ENCODE peak calls at places on chromosome 22, in seven cellular contexts. J is NCI-H1105 treated with DMSO at 0.1 percent for 48 hours; O is AML-193; U is neuronal stem cell; P is iPS-NIHi11; R is cerebellar cortex; B is activated CD4-positive, alpha-beta T cell treated with anti-CD3 and anti-CD28 coated beads, Interleukin-2, amount 10 ng/mL, durations not matched to agents 7 days and 5 days. Y is an unnamed sample.

GRCh38 chr22:40797427-40797826 is 21.7 kb downstream of the SLC25A17 start:
- DNase-seq in O (no peak), J (no peak), P (no peak), U (no peak), R (no peak), B (no peak), Y (no peak)

GRCh38 chr22:40107244-40107643 is 70.5 kb upstream of the TNRC6B start:
- DNase-seq in B (no peak), R (no peak), U (no peak), P (no peak), J (no peak), O (no peak), Y (no peak)

GRCh38 chr22:49022816-49023160 is 804.9 kb downstream of the BRD1 start:
- DNase-seq in P (no peak), R (no peak), J (no peak), U (no peak), O (no peak), B (no peak), Y (no peak)

GRCh38 chr22:46894081-46894671 is 131.7 kb downstream of the TBC1D22A start:
- DNase-seq in O (no peak), R (peak; percentile 11), J (no peak), B (no peak), P (no peak), U (no peak), Y (peak; percentile 6)

GRCh38 chr22:19636696-19637355 is 77.5 kb upstream of the SEPTIN5 start:
- DNase-seq in P (no peak), B (no peak), J (no peak), O (no peak), R (no peak), U (no peak), Y (no peak)

GRCh38 chr22:30925667-30926066 is 42.9 kb downstream of the MORC2 start:
- DNase-seq in U (no peak), J (no peak), P (no peak), B (no peak), R (no peak), O (no peak), Y (no peak)

GRCh38 chr22:38110863-38111852 is 674 bp upstream of the BAIAP2L2 start:
- DNase-seq in O (no peak), R (no peak), B (no peak), P (peak; percentile 70), U (no peak), J (no peak), Y (no peak)

GRCh38 chr22:19526702-19527111 is 2.5 kb upstream of the CLDN5 start:
- DNase-seq in R (no peak), B (no peak), P (no peak), U (no peak), J (no peak), O (no peak), Y (no peak)

GRCh38 chr22:29842740-29843139 is 4.7 kb upstream of the ASCC2 start:
- DNase-seq in J (no peak), U (no peak), O (no peak), P (no peak), R (no peak), B (no peak), Y (no peak)

GRCh38 chr22:45083659-45084305 is 74.0 kb upstream of the PHF21B start:
- DNase-seq in P (no peak), R (no peak), J (no peak), O (no peak), B (no peak), U (no peak), Y (no peak)

GRCh38 chr22:20514658-20515406 is 7.4 kb downstream of the MED15 start:
- DNase-seq in B (no peak), P (no peak), U (no peak), R (no peak), J (no peak), O (no peak), Y (no peak)

GRCh38 chr22:49040754-49041467 is 786.8 kb downstream of the BRD1 start:
- DNase-seq in J (no peak), U (no peak), O (no peak), P (no peak), B (no peak), R (no peak), Y (no peak)

GRCh38 chr22:22710719-22711531 is 66.5 kb downstream of the GGTLC2 start:
- DNase-seq in J (peak; percentile 31), U (peak; percentile 45), O (no peak), P (peak; percentile 81), B (peak; percentile 79), R (peak; percentile 47), Y (peak; percentile 41)

GRCh38 chr22:47396105-47396504 is 633.7 kb downstream of the TBC1D22A start:
- DNase-seq in O (no peak), P (no peak), R (no peak), U (no peak), J (no peak), B (no peak), Y (no peak)

GRCh38 chr22:45757068-45757467 is 85.4 kb downstream of the ATXN10 start:
- DNase-seq in O (no peak), R (no peak), J (no peak), P (peak; percentile 80), U (peak; percentile 65), B (no peak), Y (no peak)

GRCh38 chr22:35678836-35679235 is 30.6 kb downstream of the APOL6 start:
- DNase-seq in O (no peak), U (no peak), J (no peak), R (no peak), P (no peak), B (no peak), Y (no peak)

GRCh38 chr22:24410110-24410856 is 17.1 kb upstream of the ADORA2A start:
- DNase-seq in O (no peak), J (no peak), P (peak; percentile 5), U (no peak), R (no peak), B (no peak), Y (no peak)

Y was measured in cerebellum.